ENCODE peak calls at places on chromosome 3, in eight cellular contexts. B is NB4; E is pons; U is putamen; Z is T-cell; V is mesenchymal stem cell; A is naive thymus-derived CD4-positive, alpha-beta T cell; X is myocyte. Y is an unnamed sample.

GRCh38 chr3:85297291-85297690 is 338.5 kb downstream of the CADM2 start:
- DNase-seq in V (no peak), B (no peak), A (no peak), E (no peak), U (no peak), Z (no peak), X (no peak), Y (no peak)

GRCh38 chr3:66362541-66362941 is 138.3 kb downstream of the LRIG1 start:
- DNase-seq in V (peak; percentile 72), A (no peak), Z (no peak), X (peak; percentile 71), E (no peak), U (no peak), B (no peak), Y (no peak)

GRCh38 chr3:133548090-133548489 is 25.4 kb upstream of the CDV3 start:
- DNase-seq in A (no peak), V (no peak), E (no peak), U (no peak), B (no peak), X (peak; percentile 85), Z (no peak), Y (no peak)

GRCh38 chr3:107543666-107544065 is 20.9 kb downstream of the BBX start:
- DNase-seq in A (no peak), V (peak; percentile 25), B (peak; percentile 34), E (peak; percentile 88), X (peak; percentile 16), Z (no peak), U (peak; percentile 58), Y (no peak)

GRCh38 chr3:40265181-40265580 is 44.3 kb upstream of the EIF1B start:
- DNase-seq in V (no peak), B (no peak), E (no peak), Z (no peak), U (no peak), A (no peak), X (no peak), Y (no peak)

GRCh38 chr3:111723293-111723963 is 128.3 kb upstream of the ZBED2 start:
- DNase-seq in V (peak; percentile 51), U (no peak), A (no peak), B (no peak), X (peak; percentile 61), E (no peak), Z (no peak), Y (no peak)

GRCh38 chr3:152323834-152324233 is 55.1 kb downstream of the MBNL1 start:
- DNase-seq in V (no peak), A (no peak), Z (no peak), E (no peak), U (no peak), X (no peak), B (no peak), Y (peak; percentile 43)

GRCh38 chr3:72113964-72114363 is 329.0 kb upstream of the PROK2 start:
- DNase-seq in V (no peak), X (no peak), B (no peak), E (no peak), U (no peak), A (no peak), Z (no peak), Y (no peak)

GRCh38 chr3:31247850-31248618 is 284.7 kb upstream of the STT3B start:
- DNase-seq in X (no peak), Z (no peak), B (no peak), V (no peak), E (no peak), U (no peak), A (no peak), Y (no peak)

GRCh38 chr3:108513961-108514360 is 3.6 kb upstream of the MYH15 start:
- DNase-seq in V (no peak), Z (no peak), X (peak; percentile 61), B (no peak), A (no peak), U (no peak), E (no peak), Y (no peak)

GRCh38 chr3:126258670-126259069 is 78.3 kb upstream of the ALDH1L1 start:
- DNase-seq in V (no peak), B (peak; percentile 76), Z (no peak), A (no peak), U (no peak), E (no peak), X (peak; percentile 34), Y (peak; percentile 11)

GRCh38 chr3:21390856-21391255 is 360.2 kb downstream of the ZNF385D start:
- DNase-seq in B (no peak), V (no peak), X (no peak), U (no peak), Z (no peak), A (no peak), E (no peak), Y (no peak)

GRCh38 chr3:112814256-112814655 is 32.4 kb downstream of the CD200R1L start:
- DNase-seq in A (no peak), Z (no peak), E (peak; percentile 37), U (peak; percentile 9), V (peak; percentile 82), B (peak; percentile 68), X (peak; percentile 71), Y (no peak)

GRCh38 chr3:170614214-170614966 is 28.5 kb upstream of the SLC7A14 start:
- DNase-seq in A (no peak), B (peak; percentile 52), V (peak; percentile 89), E (no peak), Z (no peak), U (peak; percentile 65), X (peak; percentile 78), Y (no peak)

GRCh38 chr3:169256791-169257522 is 406.6 kb downstream of the MECOM start:
- DNase-seq in Z (no peak), X (peak; percentile 13), E (no peak), U (no peak), B (no peak), A (no peak), V (no peak), Y (no peak)

GRCh38 chr3:66019896-66020295 is 18.8 kb downstream of the MAGI1 start:
- DNase-seq in A (no peak), Z (no peak), V (no peak), E (no peak), X (no peak), B (no peak), U (no peak), Y (no peak)

GRCh38 chr3:21654662-21655061 is 96.3 kb downstream of the ZNF385D start:
- DNase-seq in B (no peak), E (no peak), V (no peak), U (no peak), Z (no peak), A (no peak), X (no peak), Y (no peak)

GRCh38 chr3:80785475-80785874 is 976.0 kb downstream of the GBE1 start:
- DNase-seq in B (peak; percentile 8), A (no peak), U (no peak), V (no peak), Z (no peak), E (peak; percentile 15), X (no peak), Y (no peak)

GRCh38 chr3:195932418-195933043 is 24.2 kb upstream of the TNK2 start:
- DNase-seq in U (no peak), Z (no peak), B (no peak), X (peak; percentile 59), V (no peak), E (no peak), A (no peak), Y (no peak)

GRCh38 chr3:20123121-20123652 is 62.8 kb downstream of the SGO1 start:
- DNase-seq in A (no peak), E (no peak), X (peak; percentile 34), U (no peak), V (no peak), B (no peak), Z (no peak), Y (no peak)

GRCh38 chr3:59001675-59002074 is 48.1 kb downstream of the CFAP20DC start:
- DNase-seq in B (peak; percentile 4), U (no peak), Z (no peak), A (no peak), E (no peak), V (no peak), X (no peak), Y (no peak)

GRCh38 chr3:141243295-141243707 is 11.7 kb downstream of the PXYLP1 start:
- DNase-seq in B (no peak), Z (peak; percentile 61), U (peak; percentile 85), A (peak; percentile 79), V (peak; percentile 37), X (no peak), E (no peak), Y (no peak)

GRCh38 chr3:126989316-126990023 is 6.6 kb downstream of the PLXNA1 start:
- DNase-seq in B (no peak), V (no peak), E (no peak), U (no peak), A (no peak), Z (no peak), X (no peak), Y (no peak)

GRCh38 chr3:99499235-99499798 is 139.1 kb upstream of the COL8A1 start:
- DNase-seq in B (peak; percentile 48), Z (no peak), V (peak; percentile 63), U (no peak), A (no peak), X (peak; percentile 70), E (peak; percentile 36), Y (no peak)

GRCh38 chr3:56612146-56612545 is 55.2 kb downstream of the CCDC66 start:
- DNase-seq in Z (no peak), A (no peak), E (no peak), B (no peak), V (no peak), X (no peak), U (no peak), Y (no peak)

GRCh38 chr3:195909294-195909644 is 918 bp upstream of the TNK2 start:
- DNase-seq in E (no peak), Z (no peak), V (peak; percentile 42), X (no peak), U (no peak), A (no peak), B (peak; percentile 78), Y (no peak)

GRCh38 chr3:125141596-125142417 is 70.7 kb downstream of the SLC12A8 start:
- DNase-seq in B (peak; percentile 69), A (peak; percentile 42), U (no peak), Z (peak; percentile 52), X (no peak), E (no peak), V (no peak), Y (peak; percentile 83)

GRCh38 chr3:132343018-132343612 is 25.9 kb downstream of the ACP3 start:
- DNase-seq in Z (no peak), E (peak; percentile 66), X (peak; percentile 55), U (peak; percentile 21), B (peak; percentile 76), V (peak; percentile 72), A (no peak), Y (peak; percentile 7)

Y was measured in immature natural killer cell.